ENCODE peak calls at places on chromosomes 12 and 14, in four cellular contexts. One of them, this sample, is unnamed.

GRCh38 chr12:42315108-42315507 is 10.8 kb downstream of the ZCRB1 start:
- DNase-seq in H1: no peak
- DNase-seq in HepG2: no peak
- DNase-seq in A549: no peak
- DNase-seq in this sample: no peak

GRCh38 chr12:114476159-114476558 is 70.2 kb upstream of the TBX5 start:
- DNase-seq in H1: no peak
- DNase-seq in HepG2: peak
- DNase-seq in A549: peak
- DNase-seq in this sample: peak

GRCh38 chr12:103571286-103571685 is 15.8 kb upstream of the STAB2 start:
- DNase-seq in H1: peak
- DNase-seq in A549: no peak
- DNase-seq in HepG2: peak
- DNase-seq in this sample: no peak

GRCh38 chr14:88346048-88346639 is 23.1 kb upstream of the KCNK10 start:
- DNase-seq in A549: peak
- DNase-seq in HepG2: peak
- DNase-seq in H1: no peak
- DNase-seq in this sample: no peak

GRCh38 chr12:13094349-13094748 is 9.1 kb downstream of the GSG1 start:
- DNase-seq in A549: no peak
- DNase-seq in HepG2: no peak
- DNase-seq in H1: no peak
- DNase-seq in this sample: no peak

GRCh38 chr12:124296295-124296915 is 1.5 kb downstream of the RFLNA start:
- DNase-seq in A549: no peak
- DNase-seq in HepG2: no peak
- DNase-seq in H1: no peak
- DNase-seq in this sample: no peak

GRCh38 chr14:76759589-76759988 is 1.7 kb upstream of the VASH1 start:
- DNase-seq in HepG2: no peak
- DNase-seq in A549: no peak
- DNase-seq in H1: no peak
- DNase-seq in this sample: peak

GRCh38 chr12:12874014-12874413 is 17.3 kb upstream of the GPRC5A start:
- DNase-seq in A549: no peak
- DNase-seq in HepG2: no peak
- DNase-seq in H1: no peak
- DNase-seq in this sample: no peak

GRCh38 chr12:117819160-117819559 is 149.6 kb downstream of the KSR2 start:
- DNase-seq in H1: no peak
- DNase-seq in A549: no peak
- DNase-seq in HepG2: no peak
- DNase-seq in this sample: no peak

GRCh38 chr12:3257411-3257810 is 180.2 kb downstream of the TSPAN9 start:
- DNase-seq in A549: no peak
- DNase-seq in HepG2: no peak
- DNase-seq in H1: no peak
- DNase-seq in this sample: no peak

GRCh38 chr12:111645433-111645832 is 40.3 kb downstream of the BRAP start:
- DNase-seq in A549: peak
- DNase-seq in H1: no peak
- DNase-seq in HepG2: no peak
- DNase-seq in this sample: no peak

GRCh38 chr12:97063292-97063935 is 156.4 kb downstream of the NEDD1 start:
- DNase-seq in H1: no peak
- DNase-seq in HepG2: no peak
- DNase-seq in A549: no peak
- DNase-seq in this sample: no peak

GRCh38 chr12:1915082-1915968 is 3.1 kb downstream of the CACNA2D4 start:
- DNase-seq in HepG2: no peak
- DNase-seq in H1: peak
- DNase-seq in A549: no peak
- DNase-seq in this sample: peak

GRCh38 chr14:53924754-53925153 is 31.9 kb downstream of the BMP4 start:
- DNase-seq in A549: peak
- DNase-seq in H1: no peak
- DNase-seq in HepG2: peak
- DNase-seq in this sample: no peak

GRCh38 chr12:76883151-76883550 is 4.3 kb upstream of the CSRP2 start:
- DNase-seq in A549: no peak
- DNase-seq in H1: no peak
- DNase-seq in HepG2: no peak
- DNase-seq in this sample: peak

GRCh38 chr12:19553177-19553576 is 113.9 kb downstream of the AEBP2 start:
- DNase-seq in A549: no peak
- DNase-seq in HepG2: no peak
- DNase-seq in H1: no peak
- DNase-seq in this sample: no peak

GRCh38 chr14:49512147-49512551 is 74.0 kb downstream of the RPS29 start:
- DNase-seq in H1: no peak
- DNase-seq in A549: peak
- DNase-seq in HepG2: no peak
- DNase-seq in this sample: no peak

GRCh38 chr12:12070674-12071661 is at the start of gene BCL2L14:
- DNase-seq in H1: no peak
- DNase-seq in HepG2: peak
- DNase-seq in A549: no peak
- DNase-seq in this sample: no peak

GRCh38 chr12:131202592-131203378 is 249.1 kb downstream of the ADGRD1 start:
- DNase-seq in H1: peak
- DNase-seq in A549: no peak
- DNase-seq in HepG2: no peak
- DNase-seq in this sample: no peak

GRCh38 chr14:42480235-42480634 is 873.6 kb downstream of the LRFN5 start:
- DNase-seq in HepG2: no peak
- DNase-seq in H1: no peak
- DNase-seq in A549: no peak
- DNase-seq in this sample: no peak

GRCh38 chr12:64825143-64826011 is 930 bp downstream of the TBC1D30 start:
- DNase-seq in A549: no peak
- DNase-seq in HepG2: no peak
- DNase-seq in H1: peak
- DNase-seq in this sample: no peak

GRCh38 chr14:38254565-38255407 is 1.1 kb downstream of the CLEC14A start:
- DNase-seq in H1: peak
- DNase-seq in A549: no peak
- DNase-seq in HepG2: no peak
- DNase-seq in this sample: no peak

GRCh38 chr12:76026643-76027063 is 4.9 kb downstream of the PHLDA1 start:
- DNase-seq in HepG2: peak
- DNase-seq in A549: peak
- DNase-seq in H1: no peak
- DNase-seq in this sample: no peak

GRCh38 chr14:68894802-68895201 is 84.3 kb downstream of the ACTN1 start:
- DNase-seq in A549: no peak
- DNase-seq in H1: no peak
- DNase-seq in HepG2: no peak
- DNase-seq in this sample: no peak

GRCh38 chr12:111276189-111276588 is 92.7 kb downstream of the PHETA1 start:
- DNase-seq in A549: peak
- DNase-seq in HepG2: no peak
- DNase-seq in H1: no peak
- DNase-seq in this sample: no peak

GRCh38 chr14:102215522-102216250 is 76.0 kb downstream of the WDR20 start:
- DNase-seq in HepG2: no peak
- DNase-seq in A549: no peak
- DNase-seq in H1: no peak
- DNase-seq in this sample: no peak

GRCh38 chr12:132858727-132859266 is 28.6 kb downstream of the CHFR start:
- DNase-seq in A549: no peak
- DNase-seq in HepG2: no peak
- DNase-seq in H1: no peak
- DNase-seq in this sample: no peak

GRCh38 chr12:69929531-69929930 is 104.5 kb downstream of the MYRFL start:
- DNase-seq in H1: no peak
- DNase-seq in HepG2: no peak
- DNase-seq in A549: no peak
- DNase-seq in this sample: no peak

DNA sequence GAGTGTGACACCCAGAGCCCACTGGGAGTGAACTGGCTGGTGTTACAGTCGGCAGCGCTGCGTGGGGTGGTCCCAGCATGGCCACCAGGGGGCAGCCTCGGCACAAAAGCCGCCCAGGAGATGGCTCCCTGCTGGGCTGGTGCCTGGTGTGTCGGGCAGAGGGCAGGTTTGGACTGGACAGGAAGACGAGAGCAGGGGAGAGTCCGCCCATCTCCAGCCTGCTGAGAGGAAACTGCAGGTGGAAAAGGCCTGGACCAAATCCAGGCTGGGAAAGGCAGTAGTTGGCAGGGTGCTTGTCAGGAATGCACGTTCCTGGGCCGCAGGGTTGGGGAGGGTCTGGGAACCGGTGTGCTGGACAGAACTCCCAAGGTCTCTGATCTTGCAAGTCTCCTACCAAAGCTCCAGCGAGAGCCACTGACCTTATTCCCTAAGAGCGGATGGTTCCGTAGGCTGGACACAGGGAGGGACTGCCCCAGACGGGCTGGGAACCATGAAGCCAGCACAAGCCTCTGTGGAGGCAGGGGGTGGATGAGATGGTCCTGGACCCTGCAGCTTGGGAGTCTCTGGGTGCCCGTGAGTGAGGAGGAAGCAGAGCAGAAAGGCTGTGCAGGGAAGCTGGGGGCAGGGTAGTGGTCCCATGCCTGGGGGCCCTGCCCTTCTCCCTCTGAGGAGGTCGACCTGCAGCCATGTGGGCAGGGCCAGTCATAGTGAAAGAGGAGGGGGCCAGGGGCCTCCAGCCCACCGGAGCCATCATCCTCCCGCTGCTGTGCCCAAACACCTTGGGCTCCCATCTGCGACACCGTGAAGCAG is 1.8 kb downstream of the AHNAK2 start:
- DNase-seq in H1: peak
- DNase-seq in A549: peak
- DNase-seq in HepG2: peak
- DNase-seq in this sample: peak
- TF ChIP-seq PHF8 in H1: no peak
- TF ChIP-seq PHF8 in A549: no peak
- TF ChIP-seq PHF8 in HepG2: peak
- TF ChIP-seq PHF8 in this sample: no peak

DNA sequence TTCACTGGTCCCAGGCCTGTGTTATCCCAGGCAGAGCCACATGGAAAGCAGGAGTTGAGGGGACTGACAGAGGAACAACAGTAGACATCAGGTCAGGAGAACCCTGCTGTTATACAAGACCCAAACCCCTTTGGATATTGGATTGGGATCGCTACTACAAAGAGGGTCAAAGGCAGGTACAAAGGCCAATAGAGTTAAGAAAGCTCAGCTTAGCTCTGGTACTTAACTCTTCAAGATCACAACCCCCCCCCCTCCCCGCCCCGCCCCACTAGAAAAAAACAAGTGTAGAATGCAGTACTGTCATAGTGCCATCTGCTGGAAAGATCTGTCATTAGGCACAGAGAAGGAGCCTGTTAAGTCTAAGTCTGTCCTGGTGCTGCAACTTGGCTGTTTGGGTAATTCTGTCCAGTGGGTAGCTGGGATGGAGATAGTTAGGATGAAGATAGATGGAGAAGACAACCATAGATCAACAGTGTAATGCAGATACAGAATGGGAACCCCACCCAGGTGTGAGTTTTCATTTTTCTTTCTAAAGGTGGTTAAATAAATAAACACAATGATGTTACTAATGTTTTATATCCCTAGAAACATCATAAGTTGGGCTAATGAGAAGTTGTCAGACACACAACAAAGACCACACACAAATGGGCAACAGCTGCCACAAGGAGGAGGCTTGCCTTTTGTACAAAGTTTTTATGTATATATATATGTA is 17.2 kb downstream of the REM2 start:
- DNase-seq in A549: peak
- DNase-seq in H1: peak
- DNase-seq in HepG2: peak
- DNase-seq in this sample: peak
- TF ChIP-seq PHF8 in A549: no peak
- TF ChIP-seq PHF8 in H1: no peak
- TF ChIP-seq PHF8 in HepG2: no peak
- TF ChIP-seq PHF8 in this sample: no peak

DNA sequence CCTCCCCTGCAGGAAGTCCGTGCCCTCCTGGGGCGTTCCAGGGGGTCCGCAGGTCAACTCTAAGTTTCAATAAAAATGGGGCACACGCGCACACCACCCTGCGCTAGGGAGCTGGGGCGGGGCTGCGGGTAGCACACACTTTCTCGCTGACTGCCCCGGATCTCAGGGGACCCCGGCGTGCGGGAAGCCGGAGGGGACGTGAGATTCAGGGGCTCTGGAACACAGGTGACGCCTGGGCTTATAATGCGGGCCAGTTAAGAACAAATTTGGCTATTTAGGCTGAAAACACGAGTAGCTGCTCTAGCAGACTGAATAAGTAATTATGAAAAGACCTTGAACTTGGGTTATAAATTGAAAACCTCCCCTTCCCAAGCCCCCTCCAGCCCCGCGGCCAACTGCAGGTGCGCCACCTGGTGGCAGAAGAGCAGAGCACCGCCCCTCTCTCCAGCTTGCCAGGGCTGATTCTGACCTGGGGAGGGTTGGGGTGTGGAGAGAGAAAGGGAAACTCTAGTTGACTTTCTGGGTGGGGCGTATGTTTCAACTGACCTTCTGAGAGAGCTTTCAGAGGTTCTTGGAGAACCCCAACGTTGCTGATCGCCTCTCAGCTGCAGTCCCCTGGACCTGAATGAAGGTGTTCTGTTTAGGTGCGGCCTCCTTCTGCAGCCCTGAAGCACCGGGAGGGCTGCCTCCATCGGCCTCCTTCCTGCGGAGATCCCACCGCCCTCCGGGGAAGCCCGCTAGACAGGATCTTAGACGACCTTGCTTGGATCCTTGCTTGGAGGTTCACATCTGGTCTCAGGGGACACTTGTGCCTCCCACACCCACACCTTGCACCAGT is 118.4 kb upstream of the EVL start:
- DNase-seq in HepG2: no peak
- DNase-seq in A549: no peak
- DNase-seq in H1: peak
- DNase-seq in this sample: peak
- TF ChIP-seq PHF8 in HepG2: no peak
- TF ChIP-seq PHF8 in A549: no peak
- TF ChIP-seq PHF8 in H1: no peak
- TF ChIP-seq PHF8 in this sample: no peak

DNA sequence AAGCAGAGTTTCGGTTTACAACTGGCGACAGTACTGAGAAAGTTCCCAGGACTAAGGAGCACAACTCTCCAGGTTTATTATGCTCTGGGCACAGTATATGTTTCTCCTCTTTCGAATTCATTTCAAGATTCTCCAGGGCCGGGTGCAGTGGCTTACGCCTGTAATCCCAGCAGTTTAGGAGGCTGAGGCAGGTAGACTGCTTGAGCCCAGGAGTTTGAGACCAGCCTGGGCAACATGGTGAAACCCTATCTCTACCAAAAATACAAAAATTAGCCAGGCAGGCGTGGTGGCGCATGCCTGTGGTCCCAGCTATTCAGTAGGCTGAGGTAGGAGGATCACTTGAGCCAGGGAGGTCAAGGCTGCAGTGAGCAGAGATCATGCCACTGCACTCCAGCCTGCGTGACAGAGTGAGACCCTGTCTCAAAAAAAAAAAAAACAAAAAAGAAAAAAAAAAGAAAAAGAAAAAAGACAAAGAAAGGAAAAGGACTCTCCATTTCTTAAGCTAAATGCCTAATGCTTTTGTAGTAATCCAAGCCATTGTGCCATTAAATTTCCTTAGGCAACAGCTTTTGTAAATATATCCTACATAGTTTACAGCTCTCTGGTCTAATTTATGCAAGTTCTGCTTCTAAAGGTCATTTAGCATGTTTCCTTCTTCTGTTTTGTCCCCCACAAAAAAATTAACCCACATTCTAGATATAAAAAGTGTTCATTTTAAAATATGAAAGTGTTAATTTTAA is 34.8 kb downstream of the ATL1 start:
- DNase-seq in H1: no peak
- DNase-seq in A549: no peak
- DNase-seq in HepG2: peak
- DNase-seq in this sample: no peak
- TF ChIP-seq PHF8 in H1: no peak
- TF ChIP-seq PHF8 in A549: no peak
- TF ChIP-seq PHF8 in HepG2: no peak
- TF ChIP-seq PHF8 in this sample: no peak